ENCODE peak calls at places on chromosomes 4 and X, in seven cellular contexts. One of them, this sample, is unnamed.

GRCh38 chr4:81839347-81840042 is 367.8 kb upstream of the RASGEF1B start:
- DNase-seq in MM.1S: no peak
- DNase-seq in fibroblast of lung: no peak
- DNase-seq in choroid plexus epithelial cell: no peak
- DNase-seq in AG10803: no peak
- DNase-seq in bronchial epithelial cell: peak; percentile 4
- DNase-seq in GM13977: no peak
- DNase-seq in this sample: no peak

GRCh38 chr4:3791910-3792542 is 25.8 kb downstream of the ADRA2C start:
- DNase-seq in choroid plexus epithelial cell: peak; percentile 25
- DNase-seq in fibroblast of lung: peak; percentile 30
- DNase-seq in MM.1S: peak; percentile 55
- DNase-seq in AG10803: no peak
- DNase-seq in GM13977: peak; percentile 63
- DNase-seq in bronchial epithelial cell: peak; percentile 8
- DNase-seq in this sample: no peak

GRCh38 chrX:17737707-17738001 is 361 bp downstream of the SCML1 start:
- DNase-seq in choroid plexus epithelial cell: no peak
- DNase-seq in bronchial epithelial cell: no peak
- DNase-seq in AG10803: no peak
- DNase-seq in GM13977: no peak
- DNase-seq in fibroblast of lung: no peak
- DNase-seq in MM.1S: peak; percentile 14
- DNase-seq in this sample: no peak

GRCh38 chrX:13131511-13132137 is 87.2 kb upstream of the FAM9C start:
- DNase-seq in MM.1S: peak; percentile 60
- DNase-seq in choroid plexus epithelial cell: peak; percentile 67
- DNase-seq in bronchial epithelial cell: no peak
- DNase-seq in fibroblast of lung: no peak
- DNase-seq in AG10803: peak; percentile 42
- DNase-seq in GM13977: no peak
- DNase-seq in this sample: no peak

GRCh38 chr4:89196745-89197144 is 85.4 kb downstream of the TIGD2 start:
- DNase-seq in choroid plexus epithelial cell: no peak
- DNase-seq in AG10803: peak; percentile 5
- DNase-seq in MM.1S: no peak
- DNase-seq in fibroblast of lung: no peak
- DNase-seq in GM13977: no peak
- DNase-seq in bronchial epithelial cell: no peak
- DNase-seq in this sample: no peak

GRCh38 chr4:143437937-143438336 is 75.6 kb upstream of the SMARCA5 start:
- DNase-seq in GM13977: no peak
- DNase-seq in fibroblast of lung: no peak
- DNase-seq in AG10803: no peak
- DNase-seq in MM.1S: no peak
- DNase-seq in bronchial epithelial cell: no peak
- DNase-seq in choroid plexus epithelial cell: no peak
- DNase-seq in this sample: no peak

GRCh38 chr4:142358656-142359055 is 487.4 kb downstream of the INPP4B start:
- DNase-seq in AG10803: no peak
- DNase-seq in choroid plexus epithelial cell: no peak
- DNase-seq in GM13977: no peak
- DNase-seq in MM.1S: no peak
- DNase-seq in bronchial epithelial cell: no peak
- DNase-seq in fibroblast of lung: no peak
- DNase-seq in this sample: no peak

GRCh38 chrX:104195489-104196084 is 29.3 kb downstream of the FAM199X start:
- DNase-seq in MM.1S: peak; percentile 54
- DNase-seq in choroid plexus epithelial cell: peak; percentile 52
- DNase-seq in bronchial epithelial cell: peak; percentile 17
- DNase-seq in AG10803: peak; percentile 8
- DNase-seq in GM13977: peak; percentile 40
- DNase-seq in fibroblast of lung: no peak
- DNase-seq in this sample: peak; percentile 2

GRCh38 chrX:146154191-146154590 is 336.6 kb downstream of the SLITRK2 start:
- DNase-seq in AG10803: no peak
- DNase-seq in bronchial epithelial cell: no peak
- DNase-seq in GM13977: no peak
- DNase-seq in fibroblast of lung: no peak
- DNase-seq in MM.1S: no peak
- DNase-seq in choroid plexus epithelial cell: no peak
- DNase-seq in this sample: no peak

GRCh38 chrX:152601848-152602616 is 35.7 kb upstream of the GABRQ start:
- DNase-seq in GM13977: no peak
- DNase-seq in MM.1S: no peak
- DNase-seq in bronchial epithelial cell: peak; percentile 10
- DNase-seq in AG10803: no peak
- DNase-seq in choroid plexus epithelial cell: no peak
- DNase-seq in fibroblast of lung: peak; percentile 66
- DNase-seq in this sample: no peak

GRCh38 chr4:138834029-138834428 is 181.6 kb upstream of the NOCT start:
- DNase-seq in fibroblast of lung: no peak
- DNase-seq in choroid plexus epithelial cell: no peak
- DNase-seq in AG10803: no peak
- DNase-seq in GM13977: no peak
- DNase-seq in bronchial epithelial cell: no peak
- DNase-seq in MM.1S: no peak
- DNase-seq in this sample: no peak

GRCh38 chrX:65463550-65463949 is 71.0 kb downstream of the LAS1L start:
- DNase-seq in choroid plexus epithelial cell: peak; percentile 6
- DNase-seq in fibroblast of lung: peak; percentile 58
- DNase-seq in MM.1S: no peak
- DNase-seq in GM13977: no peak
- DNase-seq in AG10803: peak; percentile 25
- DNase-seq in bronchial epithelial cell: no peak
- DNase-seq in this sample: peak; percentile 33

GRCh38 chrX:149871940-149872339 is 9.0 kb upstream of the MAGEA8 start:
- DNase-seq in fibroblast of lung: peak; percentile 10
- DNase-seq in choroid plexus epithelial cell: peak; percentile 11
- DNase-seq in AG10803: no peak
- DNase-seq in bronchial epithelial cell: peak; percentile 29
- DNase-seq in GM13977: peak; percentile 46
- DNase-seq in MM.1S: no peak
- DNase-seq in this sample: no peak

GRCh38 chr4:108081251-108081650 is 87.5 kb downstream of the LEF1 start:
- DNase-seq in AG10803: no peak
- DNase-seq in choroid plexus epithelial cell: no peak
- DNase-seq in GM13977: no peak
- DNase-seq in MM.1S: no peak
- DNase-seq in fibroblast of lung: no peak
- DNase-seq in bronchial epithelial cell: no peak
- DNase-seq in this sample: no peak

GRCh38 chr4:23327120-23327519 is 562.7 kb downstream of the PPARGC1A start:
- DNase-seq in AG10803: no peak
- DNase-seq in choroid plexus epithelial cell: no peak
- DNase-seq in MM.1S: no peak
- DNase-seq in bronchial epithelial cell: no peak
- DNase-seq in GM13977: no peak
- DNase-seq in fibroblast of lung: peak; percentile 16
- DNase-seq in this sample: no peak

GRCh38 chrX:129755779-129756650 is 17.2 kb downstream of the XPNPEP2 start:
- DNase-seq in MM.1S: no peak
- DNase-seq in choroid plexus epithelial cell: no peak
- DNase-seq in AG10803: no peak
- DNase-seq in GM13977: no peak
- DNase-seq in bronchial epithelial cell: no peak
- DNase-seq in fibroblast of lung: no peak
- DNase-seq in this sample: no peak

GRCh38 chr4:92249541-92249940 is 54.2 kb upstream of the GRID2 start:
- DNase-seq in GM13977: no peak
- DNase-seq in fibroblast of lung: no peak
- DNase-seq in MM.1S: no peak
- DNase-seq in AG10803: no peak
- DNase-seq in bronchial epithelial cell: no peak
- DNase-seq in choroid plexus epithelial cell: no peak
- DNase-seq in this sample: no peak

GRCh38 chr4:2057382-2058065 is 1.6 kb upstream of the NAT8L start:
- DNase-seq in choroid plexus epithelial cell: no peak
- DNase-seq in bronchial epithelial cell: no peak
- DNase-seq in fibroblast of lung: no peak
- DNase-seq in AG10803: no peak
- DNase-seq in GM13977: no peak
- DNase-seq in MM.1S: no peak
- DNase-seq in this sample: no peak

GRCh38 chr4:117434424-117434823 is 349.0 kb upstream of the TRAM1L1 start:
- DNase-seq in fibroblast of lung: no peak
- DNase-seq in choroid plexus epithelial cell: no peak
- DNase-seq in bronchial epithelial cell: no peak
- DNase-seq in GM13977: no peak
- DNase-seq in MM.1S: no peak
- DNase-seq in AG10803: no peak
- DNase-seq in this sample: no peak

GRCh38 chr4:105171912-105172311 is 25.2 kb downstream of the TET2 start:
- DNase-seq in AG10803: no peak
- DNase-seq in bronchial epithelial cell: no peak
- DNase-seq in fibroblast of lung: no peak
- DNase-seq in GM13977: no peak
- DNase-seq in choroid plexus epithelial cell: no peak
- DNase-seq in MM.1S: no peak
- DNase-seq in this sample: no peak

GRCh38 chr4:14701389-14701788 is 300.9 kb upstream of the CPEB2 start:
- DNase-seq in fibroblast of lung: no peak
- DNase-seq in AG10803: no peak
- DNase-seq in choroid plexus epithelial cell: no peak
- DNase-seq in MM.1S: no peak
- DNase-seq in bronchial epithelial cell: no peak
- DNase-seq in GM13977: no peak
- DNase-seq in this sample: no peak

GRCh38 chr4:152382057-152382785 is 153.7 kb downstream of the FBXW7 start:
- DNase-seq in fibroblast of lung: no peak
- DNase-seq in MM.1S: no peak
- DNase-seq in choroid plexus epithelial cell: peak; percentile 49
- DNase-seq in AG10803: no peak
- DNase-seq in bronchial epithelial cell: no peak
- DNase-seq in GM13977: no peak
- DNase-seq in this sample: no peak

DNA sequence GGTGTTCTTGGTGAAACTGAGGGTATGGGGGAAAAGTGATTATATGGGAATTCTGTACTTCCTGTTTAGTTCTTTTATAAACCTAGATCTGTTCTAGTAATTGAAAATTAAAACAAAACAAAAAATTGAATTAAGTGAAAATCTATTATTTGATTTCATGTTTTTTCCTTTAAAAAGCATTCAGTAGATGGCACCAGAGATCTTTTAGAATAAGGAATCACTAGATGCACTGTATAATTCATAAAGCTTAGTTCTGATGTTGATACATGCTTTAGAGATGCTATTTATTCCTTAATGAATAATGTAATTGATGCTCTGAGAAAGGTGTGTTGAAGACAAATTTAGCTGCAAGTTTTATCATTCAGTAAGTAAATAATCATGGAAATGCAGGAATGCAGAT is 87.3 kb downstream of the LCORL start:
- DNase-seq in AG10803: no peak
- DNase-seq in bronchial epithelial cell: peak; percentile 7
- DNase-seq in GM13977: no peak
- DNase-seq in choroid plexus epithelial cell: peak; percentile 34
- DNase-seq in MM.1S: no peak
- DNase-seq in fibroblast of lung: no peak
- DNase-seq in this sample: no peak
- TF ChIP-seq CTCF in AG10803: peak; percentile 34
- TF ChIP-seq CTCF in bronchial epithelial cell: no peak
- TF ChIP-seq CTCF in GM13977: no peak
- TF ChIP-seq CTCF in choroid plexus epithelial cell: peak; percentile 44
- TF ChIP-seq CTCF in MM.1S: peak; percentile 22
- TF ChIP-seq CTCF in fibroblast of lung: peak; percentile 23
- TF ChIP-seq CTCF in this sample: no peak

GRCh38 chr4:26055855-26056254 is 141.8 kb downstream of the SMIM20 start:
- DNase-seq in MM.1S: no peak
- DNase-seq in GM13977: no peak
- DNase-seq in AG10803: no peak
- DNase-seq in fibroblast of lung: no peak
- DNase-seq in bronchial epithelial cell: no peak
- DNase-seq in choroid plexus epithelial cell: no peak
- DNase-seq in this sample: no peak
- TF ChIP-seq CTCF in MM.1S: no peak
- TF ChIP-seq CTCF in GM13977: peak; percentile 20
- TF ChIP-seq CTCF in AG10803: no peak
- TF ChIP-seq CTCF in fibroblast of lung: no peak
- TF ChIP-seq CTCF in bronchial epithelial cell: peak; percentile 11
- TF ChIP-seq CTCF in choroid plexus epithelial cell: no peak
- TF ChIP-seq CTCF in this sample: no peak

DNA sequence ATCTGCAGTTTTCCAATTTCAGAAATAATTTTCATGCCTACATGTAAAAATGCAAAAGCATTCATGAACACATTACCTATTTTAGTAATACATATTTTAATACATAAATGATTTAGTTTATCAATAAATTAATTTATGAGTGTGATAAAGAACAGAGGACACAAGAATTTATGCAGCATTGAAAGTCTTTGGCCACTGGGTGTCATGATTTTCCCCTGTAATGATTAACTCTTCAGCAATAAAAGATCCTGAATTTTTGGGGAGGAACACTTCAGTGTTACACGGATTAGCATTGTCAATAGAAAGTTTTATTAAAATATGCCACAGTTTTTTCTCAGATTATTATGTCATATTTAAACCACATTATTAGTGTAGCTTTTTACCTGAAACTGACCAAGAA is 8.6 kb upstream of the VCX2 start:
- DNase-seq in choroid plexus epithelial cell: peak; percentile 3
- DNase-seq in MM.1S: no peak
- DNase-seq in GM13977: peak; percentile 9
- DNase-seq in fibroblast of lung: no peak
- DNase-seq in AG10803: no peak
- DNase-seq in bronchial epithelial cell: no peak
- DNase-seq in this sample: no peak
- TF ChIP-seq CTCF in choroid plexus epithelial cell: no peak
- TF ChIP-seq CTCF in MM.1S: no peak
- TF ChIP-seq CTCF in GM13977: no peak
- TF ChIP-seq CTCF in fibroblast of lung: no peak
- TF ChIP-seq CTCF in AG10803: no peak
- TF ChIP-seq CTCF in bronchial epithelial cell: no peak
- TF ChIP-seq CTCF in this sample: peak; percentile 7

DNA sequence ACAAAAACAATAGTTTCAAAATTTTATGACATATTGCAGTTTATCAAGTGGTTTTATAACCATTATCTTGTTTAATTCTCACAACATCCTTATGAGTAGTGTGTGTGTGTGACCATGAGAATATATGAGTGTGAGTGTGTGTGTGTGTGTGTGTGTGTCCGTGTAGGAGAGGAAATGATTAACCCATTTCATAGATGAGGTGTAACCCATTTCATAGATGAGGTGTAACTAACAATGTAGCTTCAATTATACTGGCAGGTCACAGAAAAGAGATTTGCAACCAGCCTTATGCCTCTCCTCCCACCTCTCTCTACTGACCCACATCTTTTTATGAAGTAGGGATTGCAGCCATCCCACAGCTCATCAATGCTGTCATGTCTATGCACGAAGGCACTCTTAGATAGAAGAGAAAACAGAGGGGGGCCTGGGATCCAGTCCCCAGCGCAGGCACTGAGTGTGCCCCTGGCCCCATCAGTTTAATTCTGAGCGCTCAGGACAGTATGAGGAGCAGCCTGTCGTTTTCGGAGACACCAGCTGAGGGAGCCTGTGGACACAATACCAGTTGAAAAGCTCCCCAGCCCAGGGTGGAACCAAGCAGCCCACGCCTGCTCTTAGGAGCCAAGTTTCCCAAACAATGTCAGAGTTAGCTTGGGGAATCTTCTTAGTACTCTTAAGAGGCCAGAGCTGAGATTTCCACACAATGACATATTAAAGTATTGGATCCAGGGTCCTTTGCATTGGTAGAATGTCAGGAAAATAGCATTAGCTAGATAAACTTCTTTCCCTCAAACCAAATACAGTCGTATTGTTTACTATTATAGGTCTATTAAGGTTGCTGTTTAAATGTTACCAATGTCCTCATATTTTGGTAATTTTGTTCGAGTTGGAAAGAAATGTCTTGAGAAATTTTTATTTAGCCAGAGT is 88.6 kb downstream of the PALLD start:
- DNase-seq in MM.1S: no peak
- DNase-seq in fibroblast of lung: peak; percentile 78
- DNase-seq in GM13977: peak; percentile 17
- DNase-seq in AG10803: peak; percentile 77
- DNase-seq in bronchial epithelial cell: peak; percentile 69
- DNase-seq in choroid plexus epithelial cell: peak; percentile 91
- DNase-seq in this sample: peak; percentile 74
- TF ChIP-seq CTCF in MM.1S: peak; percentile 27
- TF ChIP-seq CTCF in fibroblast of lung: peak; percentile 85
- TF ChIP-seq CTCF in GM13977: peak; percentile 57
- TF ChIP-seq CTCF in AG10803: peak; percentile 83
- TF ChIP-seq CTCF in bronchial epithelial cell: peak; percentile 79
- TF ChIP-seq CTCF in choroid plexus epithelial cell: peak; percentile 91
- TF ChIP-seq CTCF in this sample: peak; percentile 81

This sample was measured in astrocyte of the cerebellum.